ENCODE peak calls at places on chromosomes 7 and 10, in six cellular contexts. One of them, this sample, is unnamed.
A peak's percentile ranks its signal among the peaks of the same experiment; 100 is the strongest.

GRCh38 chr10:110568055-110568735 is 700 bp downstream of the SMC3 start:
- DNase-seq in upper lobe of right lung: no peak
- DNase-seq in fibroblast of pulmonary artery: peak; percentile 23
- DNase-seq in heart right ventricle: no peak
- DNase-seq in cardiac fibroblast: peak; percentile 26
- DNase-seq in A673: peak; percentile 61
- DNase-seq in this sample: no peak

GRCh38 chr10:21130108-21130507 is 233.0 kb upstream of the NEBL start:
- DNase-seq in upper lobe of right lung: no peak
- DNase-seq in cardiac fibroblast: no peak
- DNase-seq in fibroblast of pulmonary artery: no peak
- DNase-seq in A673: no peak
- DNase-seq in heart right ventricle: no peak
- DNase-seq in this sample: no peak

GRCh38 chr7:21960922-21961321 is 15.2 kb upstream of the CDCA7L start:
- DNase-seq in fibroblast of pulmonary artery: peak; percentile 82
- DNase-seq in cardiac fibroblast: peak; percentile 86
- DNase-seq in heart right ventricle: no peak
- DNase-seq in A673: no peak
- DNase-seq in upper lobe of right lung: no peak
- DNase-seq in this sample: peak; percentile 55

GRCh38 chr7:149067869-149068268 is 22.6 kb downstream of the ZNF786 start:
- DNase-seq in A673: no peak
- DNase-seq in cardiac fibroblast: no peak
- DNase-seq in upper lobe of right lung: no peak
- DNase-seq in fibroblast of pulmonary artery: no peak
- DNase-seq in heart right ventricle: no peak
- DNase-seq in this sample: no peak

GRCh38 chr10:43965033-43965917 is 316.6 kb upstream of the ZNF32 start:
- DNase-seq in A673: peak; percentile 19
- DNase-seq in fibroblast of pulmonary artery: peak; percentile 27
- DNase-seq in cardiac fibroblast: peak; percentile 63
- DNase-seq in upper lobe of right lung: peak; percentile 53
- DNase-seq in heart right ventricle: peak; percentile 32
- DNase-seq in this sample: peak; percentile 46

GRCh38 chr7:105323366-105323765 is 65.4 kb downstream of the SRPK2 start:
- DNase-seq in upper lobe of right lung: no peak
- DNase-seq in fibroblast of pulmonary artery: no peak
- DNase-seq in cardiac fibroblast: no peak
- DNase-seq in A673: no peak
- DNase-seq in heart right ventricle: no peak
- DNase-seq in this sample: no peak

GRCh38 chr10:86871563-86872183 is 85.7 kb downstream of the MMRN2 start:
- DNase-seq in A673: no peak
- DNase-seq in cardiac fibroblast: no peak
- DNase-seq in upper lobe of right lung: no peak
- DNase-seq in heart right ventricle: no peak
- DNase-seq in fibroblast of pulmonary artery: peak; percentile 65
- DNase-seq in this sample: no peak

GRCh38 chr7:25084826-25085225 is 40.2 kb downstream of the CYCS start:
- DNase-seq in cardiac fibroblast: no peak
- DNase-seq in upper lobe of right lung: no peak
- DNase-seq in heart right ventricle: no peak
- DNase-seq in fibroblast of pulmonary artery: peak; percentile 18
- DNase-seq in A673: no peak
- DNase-seq in this sample: no peak

GRCh38 chr10:99343262-99343661 is 14.1 kb downstream of the CNNM1 start:
- DNase-seq in fibroblast of pulmonary artery: no peak
- DNase-seq in cardiac fibroblast: no peak
- DNase-seq in A673: no peak
- DNase-seq in upper lobe of right lung: no peak
- DNase-seq in heart right ventricle: no peak
- DNase-seq in this sample: no peak

GRCh38 chr7:116632349-116632748 is 39.6 kb upstream of the MET start:
- DNase-seq in heart right ventricle: no peak
- DNase-seq in A673: no peak
- DNase-seq in cardiac fibroblast: no peak
- DNase-seq in upper lobe of right lung: no peak
- DNase-seq in fibroblast of pulmonary artery: no peak
- DNase-seq in this sample: no peak

GRCh38 chr7:116630357-116630756 is 41.6 kb upstream of the MET start:
- DNase-seq in cardiac fibroblast: no peak
- DNase-seq in fibroblast of pulmonary artery: no peak
- DNase-seq in heart right ventricle: no peak
- DNase-seq in upper lobe of right lung: no peak
- DNase-seq in A673: no peak
- DNase-seq in this sample: no peak

GRCh38 chr7:116631676-116632075 is 40.3 kb upstream of the MET start:
- DNase-seq in cardiac fibroblast: no peak
- DNase-seq in heart right ventricle: no peak
- DNase-seq in upper lobe of right lung: no peak
- DNase-seq in fibroblast of pulmonary artery: no peak
- DNase-seq in A673: no peak
- DNase-seq in this sample: no peak

GRCh38 chr7:116630932-116631449 is 41.0 kb upstream of the MET start:
- DNase-seq in heart right ventricle: peak; percentile 29
- DNase-seq in cardiac fibroblast: peak; percentile 98
- DNase-seq in A673: peak; percentile 35
- DNase-seq in fibroblast of pulmonary artery: peak; percentile 76
- DNase-seq in upper lobe of right lung: peak; percentile 79
- DNase-seq in this sample: peak; percentile 49

DNA sequence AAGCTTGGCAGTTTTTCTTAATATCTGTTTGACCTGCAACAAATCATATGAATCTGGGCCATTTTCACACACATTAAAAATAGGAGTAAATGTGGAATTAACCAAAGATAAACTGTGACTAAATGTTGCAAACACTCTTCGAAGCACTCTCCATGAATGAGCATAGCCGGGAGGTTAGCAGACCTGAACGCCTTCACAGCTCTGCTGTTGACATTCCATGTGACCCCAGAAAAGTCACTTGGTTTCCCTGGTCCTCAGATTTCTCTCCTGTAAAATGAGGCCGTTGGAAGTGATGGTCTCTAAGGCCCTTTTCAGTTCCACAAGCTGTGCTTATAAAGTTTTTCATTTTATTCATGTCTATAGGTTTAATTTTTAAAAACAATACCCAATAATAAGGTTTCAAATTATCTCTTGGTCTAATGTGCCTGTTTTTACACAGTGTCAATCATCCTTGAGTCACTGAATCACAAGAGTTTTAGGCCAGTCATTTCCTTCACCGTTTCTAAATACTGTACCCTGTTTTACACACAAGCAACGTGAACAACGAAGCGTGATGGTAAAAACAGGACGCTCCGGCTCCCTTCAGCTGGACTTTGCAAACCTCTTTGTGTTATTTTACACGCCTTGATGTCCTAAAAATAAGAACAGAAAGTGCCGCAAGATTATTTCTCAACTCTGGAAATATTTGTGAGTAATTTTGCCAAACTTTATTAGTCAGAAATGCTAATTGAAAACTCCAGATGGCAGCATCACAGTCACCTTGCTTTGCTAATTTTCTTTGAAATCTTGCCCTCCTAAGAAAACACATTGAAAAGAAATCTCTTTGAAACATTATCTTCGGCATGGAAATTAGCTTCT is 38.6 kb upstream of the MET start:
- DNase-seq in upper lobe of right lung: no peak
- DNase-seq in heart right ventricle: no peak
- DNase-seq in fibroblast of pulmonary artery: peak; percentile 12
- DNase-seq in A673: no peak
- DNase-seq in cardiac fibroblast: peak; percentile 80
- DNase-seq in this sample: peak; percentile 36
- TF ChIP-seq CTCF in upper lobe of right lung: no peak
- TF ChIP-seq CTCF in heart right ventricle: no peak
- TF ChIP-seq CTCF in fibroblast of pulmonary artery: no peak
- TF ChIP-seq CTCF in A673: no peak
- TF ChIP-seq CTCF in cardiac fibroblast: no peak
- TF ChIP-seq CTCF in this sample: no peak

GRCh38 chr7:158816995-158817394 is 12.3 kb downstream of the ESYT2 start:
- DNase-seq in cardiac fibroblast: no peak
- DNase-seq in A673: no peak
- DNase-seq in fibroblast of pulmonary artery: no peak
- DNase-seq in heart right ventricle: no peak
- DNase-seq in upper lobe of right lung: peak; percentile 73
- DNase-seq in this sample: no peak

GRCh38 chr7:158814637-158815036 is 14.7 kb downstream of the ESYT2 start:
- DNase-seq in fibroblast of pulmonary artery: peak; percentile 27
- DNase-seq in A673: peak; percentile 76
- DNase-seq in cardiac fibroblast: peak; percentile 35
- DNase-seq in heart right ventricle: no peak
- DNase-seq in upper lobe of right lung: no peak
- DNase-seq in this sample: no peak

GRCh38 chr7:158815046-158815445 is 14.3 kb downstream of the ESYT2 start:
- DNase-seq in cardiac fibroblast: peak; percentile 64
- DNase-seq in heart right ventricle: no peak
- DNase-seq in fibroblast of pulmonary artery: peak; percentile 63
- DNase-seq in upper lobe of right lung: no peak
- DNase-seq in A673: peak; percentile 82
- DNase-seq in this sample: no peak

GRCh38 chr7:158815471-158816128 is 13.7 kb downstream of the ESYT2 start:
- DNase-seq in heart right ventricle: no peak
- DNase-seq in upper lobe of right lung: no peak
- DNase-seq in A673: no peak
- DNase-seq in fibroblast of pulmonary artery: peak; percentile 31
- DNase-seq in cardiac fibroblast: peak; percentile 27
- DNase-seq in this sample: no peak

GRCh38 chr7:158816271-158816670 is 13.0 kb downstream of the ESYT2 start:
- DNase-seq in fibroblast of pulmonary artery: no peak
- DNase-seq in heart right ventricle: no peak
- DNase-seq in upper lobe of right lung: no peak
- DNase-seq in cardiac fibroblast: peak; percentile 14
- DNase-seq in A673: no peak
- DNase-seq in this sample: no peak
- H3K4me3 ChIP-seq in fibroblast of pulmonary artery: no peak overlapping the region
- H3K4me3 ChIP-seq in heart right ventricle: no peak overlapping the region
- H3K4me3 ChIP-seq in upper lobe of right lung: no peak overlapping the region
- H3K4me3 ChIP-seq in cardiac fibroblast: no peak overlapping the region
- H3K4me3 ChIP-seq in A673: no peak overlapping the region
- H3K4me3 ChIP-seq in this sample: no peak overlapping the region

DNA sequence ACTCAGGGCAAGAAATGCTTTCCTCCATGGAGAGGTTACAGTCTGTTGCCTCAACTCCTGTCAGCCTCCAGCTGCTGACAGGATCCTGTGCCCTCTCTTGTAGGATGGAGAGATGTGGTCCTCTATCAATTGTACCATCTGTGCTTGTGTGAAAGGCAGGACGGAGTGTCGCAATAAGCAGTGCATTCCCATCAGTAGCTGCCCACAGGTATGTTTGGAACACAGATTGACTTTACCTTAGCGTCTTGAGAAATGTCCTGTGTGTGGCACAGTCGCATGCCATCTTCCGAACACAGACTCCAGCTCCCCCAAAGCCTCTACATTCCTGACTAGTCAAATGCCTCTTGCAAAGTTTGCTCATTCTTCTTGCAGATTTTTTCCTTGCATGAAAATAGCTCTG is 152.6 kb downstream of the BMPER start:
- DNase-seq in heart right ventricle: no peak
- DNase-seq in A673: no peak
- DNase-seq in upper lobe of right lung: no peak
- DNase-seq in fibroblast of pulmonary artery: no peak
- DNase-seq in cardiac fibroblast: no peak
- DNase-seq in this sample: no peak
- TF ChIP-seq CTCF in heart right ventricle: no peak
- TF ChIP-seq CTCF in A673: no peak
- TF ChIP-seq CTCF in upper lobe of right lung: no peak
- TF ChIP-seq CTCF in fibroblast of pulmonary artery: no peak
- TF ChIP-seq CTCF in cardiac fibroblast: no peak
- TF ChIP-seq CTCF in this sample: no peak

GRCh38 chr10:74929197-74929596 is 102.8 kb downstream of the KAT6B start:
- DNase-seq in heart right ventricle: no peak
- DNase-seq in upper lobe of right lung: no peak
- DNase-seq in cardiac fibroblast: peak; percentile 74
- DNase-seq in A673: no peak
- DNase-seq in fibroblast of pulmonary artery: peak; percentile 82
- DNase-seq in this sample: no peak
- H3K4me3 ChIP-seq in heart right ventricle: no peak overlapping the region
- H3K4me3 ChIP-seq in upper lobe of right lung: no peak overlapping the region
- H3K4me3 ChIP-seq in cardiac fibroblast: no peak overlapping the region
- H3K4me3 ChIP-seq in A673: no peak overlapping the region
- H3K4me3 ChIP-seq in fibroblast of pulmonary artery: no peak overlapping the region
- H3K4me3 ChIP-seq in this sample: no peak overlapping the region

DNA sequence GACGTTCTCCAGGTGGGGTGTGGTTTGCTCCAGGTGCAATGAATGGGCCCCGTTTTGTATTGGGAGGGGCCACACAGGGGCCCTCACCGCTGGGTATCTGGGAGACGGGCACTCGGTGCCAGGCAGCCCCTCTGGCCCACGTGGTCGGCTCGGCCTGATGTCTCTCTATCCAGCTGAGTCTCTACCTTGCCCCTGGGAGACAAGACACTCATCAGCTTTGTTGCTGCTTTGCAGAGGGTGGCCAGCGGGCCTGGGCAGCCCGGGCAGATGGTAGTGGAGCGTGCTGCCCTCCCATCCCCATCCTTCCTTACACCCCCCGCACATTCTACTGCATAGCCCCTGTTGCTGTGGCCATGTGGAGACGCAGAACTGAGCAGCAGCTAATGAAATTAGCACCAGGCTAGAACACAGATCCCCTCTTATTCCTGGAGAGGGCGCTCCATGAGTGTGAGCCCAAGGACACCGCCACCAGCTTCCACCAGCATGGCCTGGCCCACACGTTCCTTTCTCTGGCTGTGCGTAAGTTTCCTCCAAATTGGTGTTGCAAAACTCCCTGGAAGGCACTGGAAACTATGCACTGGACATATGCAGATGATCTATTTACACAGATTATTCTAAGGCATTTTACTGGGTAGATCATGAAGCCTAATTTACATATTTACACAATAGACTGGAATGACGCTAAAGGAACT is 455.8 kb upstream of the FOXK1 start:
- DNase-seq in A673: peak; percentile 40
- DNase-seq in cardiac fibroblast: no peak
- DNase-seq in heart right ventricle: no peak
- DNase-seq in fibroblast of pulmonary artery: no peak
- DNase-seq in upper lobe of right lung: peak; percentile 45
- DNase-seq in this sample: no peak
- TF ChIP-seq CTCF in A673: peak; percentile 49
- TF ChIP-seq CTCF in cardiac fibroblast: no peak
- TF ChIP-seq CTCF in heart right ventricle: no peak
- TF ChIP-seq CTCF in fibroblast of pulmonary artery: no peak
- TF ChIP-seq CTCF in upper lobe of right lung: peak; percentile 12
- TF ChIP-seq CTCF in this sample: peak; percentile 5

DNA sequence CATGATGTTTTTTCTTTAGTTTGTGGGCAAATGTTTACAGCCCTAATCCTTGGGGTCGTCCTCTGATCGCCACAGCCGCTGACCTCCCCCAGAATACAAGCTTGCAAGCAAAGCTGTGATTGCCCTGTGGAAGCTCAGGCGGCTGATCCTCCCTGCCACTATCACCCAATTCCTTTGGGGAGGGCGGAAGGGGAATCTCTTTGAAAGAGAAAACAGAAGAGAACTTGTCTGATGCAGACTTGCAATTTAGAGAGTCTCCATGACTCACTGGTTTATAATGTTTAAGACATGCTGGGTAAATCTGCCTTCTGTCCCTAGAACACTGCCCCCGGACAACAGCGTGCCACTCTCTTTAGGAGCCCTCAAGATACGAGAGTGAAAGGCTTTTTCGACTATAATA is 75.5 kb downstream of the NRP1 start:
- DNase-seq in fibroblast of pulmonary artery: peak; percentile 48
- DNase-seq in A673: no peak
- DNase-seq in cardiac fibroblast: peak; percentile 74
- DNase-seq in heart right ventricle: no peak
- DNase-seq in upper lobe of right lung: no peak
- DNase-seq in this sample: no peak
- H3K4me3 ChIP-seq in fibroblast of pulmonary artery: no peak overlapping the region
- H3K4me3 ChIP-seq in A673: no peak overlapping the region
- H3K4me3 ChIP-seq in cardiac fibroblast: no peak overlapping the region
- H3K4me3 ChIP-seq in heart right ventricle: no peak overlapping the region
- H3K4me3 ChIP-seq in upper lobe of right lung: no peak overlapping the region
- H3K4me3 ChIP-seq in this sample: no peak overlapping the region

This sample was measured in astrocyte of the cerebellum.